ENCODE peak calls at places on chromosomes 7 and 10, in five cellular contexts. F is spleen, E is breast epithelium, S is HCT116, W is GM12878. R is an unnamed sample.

GRCh38 chr7:133054167-133054840 is 27.6 kb downstream of the CHCHD3 start:
- DNase-seq in E (no peak), S (no peak), F (no peak), W (no peak), R (no peak)

GRCh38 chr7:158404031-158404761 is 183.4 kb downstream of the PTPRN2 start:
- DNase-seq in F (no peak), S (no peak), W (no peak), E (no peak), R (no peak)

GRCh38 chr10:48931188-48931587 is 8.5 kb downstream of the LRRC18 start:
- DNase-seq in S (no peak), E (no peak), W (no peak), F (no peak), R (no peak)

GRCh38 chr7:29370531-29371314 is 176.1 kb downstream of the CHN2 start:
- DNase-seq in F (no peak), E (no peak), W (no peak), S (peak; percentile 43), R (no peak)

GRCh38 chr10:95289003-95289920 is 1.5 kb downstream of the PDLIM1 start:
- DNase-seq in F (no peak), S (no peak), E (no peak), W (no peak), R (no peak)

GRCh38 chr10:122201401-122201800 is 69.7 kb upstream of the BTBD16 start:
- DNase-seq in F (no peak), W (no peak), S (no peak), E (no peak), R (no peak)

GRCh38 chr10:15898046-15898445 is 37.7 kb upstream of the MINDY3 start:
- DNase-seq in F (no peak), W (no peak), E (no peak), S (no peak), R (no peak)

GRCh38 chr7:141366098-141366621 is 185.1 kb upstream of the AGK start:
- DNase-seq in F (no peak), E (no peak), W (no peak), S (no peak), R (no peak)

GRCh38 chr7:87797798-87798403 is 78.3 kb downstream of the SLC25A40 start:
- DNase-seq in W (peak; percentile 45), E (no peak), F (no peak), S (peak; percentile 35), R (peak; percentile 16)

GRCh38 chr10:13206546-13207443 is 27.4 kb downstream of the UCMA start:
- DNase-seq in S (peak; percentile 13), W (no peak), F (no peak), E (no peak), R (no peak)

GRCh38 chr10:59176241-59177030 is at the start of gene PHYHIPL:
- DNase-seq in S (no peak), W (no peak), F (peak; percentile 59), E (no peak), R (peak; percentile 44)

GRCh38 chr10:19656420-19657042 is 159.7 kb upstream of the PLXDC2 start:
- DNase-seq in W (no peak), F (no peak), E (no peak), S (no peak), R (no peak)

DNA sequence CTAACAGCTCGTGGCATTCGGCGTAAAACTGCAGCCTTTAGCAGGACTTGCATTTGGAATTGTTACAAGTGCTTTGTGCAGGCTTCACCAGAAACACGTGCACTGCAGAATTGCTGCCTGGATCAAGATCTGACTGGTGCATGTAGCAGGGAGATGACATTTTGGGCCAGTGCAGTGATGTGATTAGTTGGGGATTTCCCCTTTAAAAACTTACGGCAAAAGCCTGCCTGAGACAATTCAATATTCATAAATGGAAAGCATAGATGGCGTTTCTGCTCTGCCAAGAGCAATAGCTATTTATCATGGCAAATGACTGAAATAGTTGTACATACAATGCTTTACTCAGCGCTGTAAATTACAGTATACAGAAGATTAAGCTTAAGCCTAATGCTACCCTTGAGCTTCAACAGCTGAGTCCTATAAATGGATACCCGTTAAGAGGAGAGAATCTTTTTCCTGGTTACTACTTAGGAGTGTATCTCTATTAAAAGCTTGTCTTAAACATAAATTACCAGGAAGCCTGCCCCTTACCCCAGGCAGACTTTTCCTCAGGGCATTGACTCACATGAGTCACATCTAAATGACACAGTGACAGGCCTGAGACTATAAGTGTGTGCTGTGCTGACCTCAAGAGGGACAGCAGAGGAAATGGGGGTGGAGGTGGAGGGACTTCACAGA is 106.3 kb downstream of the ATXN7L1 start:
- DNase-seq in F (peak; percentile 35), W (no peak), E (no peak), S (peak; percentile 61), R (no peak)
- TF ChIP-seq POLR2AphosphoS5 in F (no peak), W (no peak), E (no peak), S (no peak), R (no peak)

GRCh38 chr10:124918906-124919305 is 23.0 kb upstream of the ZRANB1 start:
- DNase-seq in E (no peak), S (no peak), W (no peak), F (no peak), R (no peak)
- H3K27ac ChIP-seq in E (peak overlapping the region; percentile 97), S (no peak overlapping the region), W (no peak overlapping the region), F (no peak overlapping the region), R (peak overlapping the region; percentile 98)

DNA sequence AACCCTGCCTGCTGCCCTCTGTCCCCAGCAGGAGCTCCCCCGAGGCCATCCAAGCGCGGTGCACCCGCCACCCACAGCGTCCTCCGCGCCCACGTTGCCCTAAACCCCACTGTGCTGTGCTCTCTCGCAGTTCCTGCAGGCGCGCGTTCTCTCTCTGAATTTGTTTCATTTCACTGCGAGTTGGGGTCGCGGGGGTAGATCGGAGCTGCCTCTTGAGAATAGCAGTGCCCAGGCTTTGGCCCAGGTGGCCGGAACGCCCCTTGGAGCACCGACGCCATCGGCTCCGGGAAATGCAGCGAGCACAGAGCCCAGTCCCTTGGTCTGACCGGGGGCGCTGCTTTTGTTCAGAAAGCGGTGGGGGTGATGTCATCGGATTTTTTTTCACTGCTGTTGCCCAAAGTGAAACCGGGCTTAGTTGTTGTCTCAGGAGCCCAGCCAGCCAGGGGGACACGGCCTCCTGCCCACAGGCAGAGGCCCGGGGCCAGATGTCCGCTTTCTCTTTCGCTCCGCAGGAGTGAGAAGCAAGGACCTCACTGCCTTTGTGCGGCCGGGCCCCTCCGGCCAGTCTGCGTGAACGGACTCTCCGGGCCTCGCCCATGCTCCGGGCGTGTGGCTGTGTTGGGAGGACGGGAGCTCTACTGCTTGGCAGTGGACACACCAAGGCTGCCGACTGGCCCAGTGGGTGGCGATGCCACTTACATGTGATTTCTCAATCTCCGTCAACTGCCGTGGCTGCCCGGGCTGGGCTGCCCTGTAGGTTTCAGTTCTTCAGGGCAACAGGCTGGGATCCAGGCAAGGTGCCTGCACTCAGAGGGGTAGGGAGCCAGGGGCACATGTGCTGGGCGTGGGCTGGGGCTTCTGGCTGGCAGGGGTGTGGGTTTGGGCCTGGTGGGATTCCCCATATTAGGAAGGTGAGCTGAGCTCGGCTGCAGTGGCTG is 43.2 kb downstream of the FOXK1 start:
- DNase-seq in E (peak; percentile 69), S (no peak), W (no peak), F (peak; percentile 92), R (peak; percentile 84)
- TF ChIP-seq POLR2A in E (peak; percentile 35), S (no peak), W (peak; percentile 72), F (no peak), R (peak; percentile 46)

GRCh38 chr7:116579322-116579721 is 54.5 kb downstream of the CAV1 start:
- DNase-seq in F (no peak), E (no peak), W (no peak), S (no peak), R (no peak)
- TF ChIP-seq POLR2AphosphoS5 in F (no peak), E (no peak), W (no peak), S (no peak), R (no peak)

GRCh38 chr7:142539901-142540300 is 209.4 kb upstream of the PRSS1 start:
- DNase-seq in W (no peak), E (no peak), F (no peak), S (no peak), R (no peak)
- H3K27ac ChIP-seq in W (no peak overlapping the region), E (no peak overlapping the region), F (no peak overlapping the region), S (no peak overlapping the region), R (no peak overlapping the region)